ENCODE peak calls at places on chromosomes 5 and 9, in five cellular contexts. U, R, E, F and L are unnamed samples.

GRCh38 chr9:133683494-133684460 is 47.6 kb downstream of the DBH start:
- DNase-seq in R (no peak), F (peak), E (peak), U (no peak), L (peak)

GRCh38 chr5:174609116-174609515 is 115.3 kb upstream of the MSX2 start:
- DNase-seq in F (no peak), E (no peak), U (no peak), R (no peak), L (no peak)

GRCh38 chr5:88686077-88686541 is 196.9 kb downstream of the MEF2C start:
- DNase-seq in R (no peak), U (peak), E (no peak), F (no peak), L (no peak)

GRCh38 chr9:34993502-34994428 is 4.2 kb downstream of the DNAJB5 start:
- DNase-seq in R (no peak), E (no peak), F (no peak), U (peak), L (no peak)

GRCh38 chr5:170523129-170523497 is 19.3 kb downstream of the KCNIP1 start:
- DNase-seq in R (no peak), F (no peak), U (peak), E (no peak), L (no peak)

GRCh38 chr5:95959051-95959963 is 2.3 kb downstream of the ELL2 start:
- DNase-seq in U (no peak), E (no peak), F (no peak), R (no peak), L (no peak)

GRCh38 chr9:14352549-14352948 is 38.6 kb upstream of the NFIB start:
- DNase-seq in R (no peak), U (no peak), E (no peak), F (no peak), L (no peak)

GRCh38 chr5:66854429-66854828 is 258.2 kb downstream of the MAST4 start:
- DNase-seq in U (no peak), R (no peak), E (no peak), F (no peak), L (no peak)

GRCh38 chr5:72108200-72109050 is 1.1 kb downstream of the MAP1B start:
- DNase-seq in R (peak), F (no peak), U (peak), E (no peak), L (no peak)

GRCh38 chr5:10441992-10442435 is 335 bp downstream of the ROPN1L start:
- DNase-seq in E (no peak), U (no peak), R (no peak), F (no peak), L (no peak)

GRCh38 chr9:115117999-115118470 is at the start of gene TNC:
- DNase-seq in E (no peak), U (peak), R (no peak), F (no peak), L (no peak)

GRCh38 chr9:34513567-34514214 is 9.1 kb downstream of the ENHO start:
- DNase-seq in E (no peak), R (no peak), F (no peak), U (peak), L (no peak)

GRCh38 chr5:11904270-11904906 is at the start of gene CTNND2:
- DNase-seq in E (no peak), F (no peak), R (no peak), U (peak), L (no peak)

GRCh38 chr9:94443039-94443722 is 111.7 kb upstream of the PCAT7 start:
- DNase-seq in E (no peak), F (no peak), R (no peak), U (no peak), L (no peak)

GRCh38 chr9:14313378-14313940 is 482 bp downstream of the NFIB start:
- DNase-seq in R (no peak), F (no peak), U (no peak), E (no peak), L (no peak)

GRCh38 chr5:154103223-154103622 is 64.5 kb downstream of the MFAP3 start:
- DNase-seq in E (no peak), U (no peak), F (no peak), R (no peak), L (no peak)

GRCh38 chr9:33297455-33297854 is 7.1 kb downstream of the NFX1 start:
- DNase-seq in R (no peak), E (no peak), U (peak), F (no peak), L (no peak)

GRCh38 chr9:123893831-123894460 is 36.0 kb downstream of the DENND1A start:
- DNase-seq in R (no peak), E (no peak), U (no peak), F (no peak), L (no peak)

GRCh38 chr9:77977210-77977611 is 54.4 kb downstream of the GNAQ start:
- DNase-seq in U (peak), F (no peak), E (peak), R (peak), L (peak)

GRCh38 chr9:78239506-78239905 is 3.6 kb downstream of the CEP78 start:
- DNase-seq in F (no peak), U (no peak), R (no peak), E (no peak), L (no peak)

GRCh38 chr5:142368529-142368928 is 43.7 kb upstream of the SPRY4 start:
- DNase-seq in F (no peak), E (no peak), R (no peak), U (no peak), L (no peak)

GRCh38 chr5:136620016-136620419 is 254.7 kb upstream of the TRPC7 start:
- DNase-seq in F (no peak), U (no peak), E (no peak), R (peak), L (no peak)

GRCh38 chr9:126615251-126615790 is 1.6 kb downstream of the LMX1B start:
- DNase-seq in E (no peak), R (no peak), U (no peak), F (no peak), L (no peak)

GRCh38 chr9:129486496-129487306 is 134.2 kb downstream of the C9orf50 start:
- DNase-seq in R (peak), U (no peak), E (no peak), F (no peak), L (no peak)

GRCh38 chr5:124744170-124744911 is 2.1 kb downstream of the ZNF608 start:
- DNase-seq in R (no peak), F (no peak), E (no peak), U (no peak), L (no peak)

GRCh38 chr5:74334434-74335364 is 305.8 kb downstream of the ENC1 start:
- DNase-seq in E (no peak), F (no peak), U (no peak), R (no peak), L (no peak)

GRCh38 chr5:79030663-79031480 is 38.6 kb downstream of the DMGDH start:
- DNase-seq in U (no peak), R (no peak), F (no peak), E (no peak), L (no peak)

GRCh38 chr5:107578051-107578635 is 92.6 kb downstream of the EFNA5 start:
- DNase-seq in E (no peak), R (no peak), U (no peak), F (no peak), L (no peak)